ENCODE peak calls at places on chromosomes 6 and 20, in four cellular contexts. Q, A, B and H are unnamed samples.

GRCh38 chr20:44209691-44210421 is 715 bp downstream of the OSER1 start:
- DNase-seq in A (peak; percentile 35), B (peak; percentile 40), Q (peak; percentile 27), H (no peak)

GRCh38 chr6:106569444-106569843 is 59.9 kb downstream of the RTN4IP1 start:
- DNase-seq in A (peak; percentile 68), B (peak; percentile 17), Q (no peak), H (no peak)

GRCh38 chr6:33276864-33277662 is at the start of gene B3GALT4:
- DNase-seq in Q (peak; percentile 80), A (peak; percentile 68), B (peak; percentile 75), H (peak; percentile 94)

GRCh38 chr6:52925042-52925441 is 15.5 kb upstream of the GSTA3 start:
- DNase-seq in A (no peak), Q (no peak), B (no peak), H (no peak)

GRCh38 chr6:43744931-43745727 is 24.9 kb upstream of the VEGFA start:
- DNase-seq in B (no peak), Q (peak; percentile 80), A (no peak), H (no peak)

GRCh38 chr20:17642404-17643269 is 39.4 kb downstream of the RRBP1 start:
- DNase-seq in B (no peak), Q (no peak), A (no peak), H (no peak)

GRCh38 chr6:137271245-137272183 is 52.3 kb upstream of the IFNGR1 start:
- DNase-seq in Q (no peak), A (peak; percentile 63), B (peak; percentile 46), H (no peak)

GRCh38 chr20:21559305-21559704 is 45.4 kb upstream of the NKX2-2 start:
- DNase-seq in B (no peak), A (no peak), Q (no peak), H (peak; percentile 62)

GRCh38 chr6:161828355-161828754 is 554.5 kb upstream of the AGPAT4 start:
- DNase-seq in B (no peak), A (no peak), Q (no peak), H (no peak)

GRCh38 chr6:129507846-129508245 is 202.1 kb downstream of the ARHGAP18 start:
- DNase-seq in A (no peak), B (no peak), Q (no peak), H (no peak)

GRCh38 chr6:15313367-15313766 is 67.5 kb downstream of the JARID2 start:
- DNase-seq in B (no peak), Q (peak; percentile 70), A (no peak), H (no peak)

GRCh38 chr20:44717986-44718385 is 2.8 kb downstream of the CCN5 start:
- DNase-seq in B (no peak), A (no peak), Q (no peak), H (no peak)

GRCh38 chr20:10280016-10280908 is 61.6 kb downstream of the SNAP25 start:
- DNase-seq in A (peak; percentile 11), Q (no peak), B (peak; percentile 39), H (no peak)

DNA sequence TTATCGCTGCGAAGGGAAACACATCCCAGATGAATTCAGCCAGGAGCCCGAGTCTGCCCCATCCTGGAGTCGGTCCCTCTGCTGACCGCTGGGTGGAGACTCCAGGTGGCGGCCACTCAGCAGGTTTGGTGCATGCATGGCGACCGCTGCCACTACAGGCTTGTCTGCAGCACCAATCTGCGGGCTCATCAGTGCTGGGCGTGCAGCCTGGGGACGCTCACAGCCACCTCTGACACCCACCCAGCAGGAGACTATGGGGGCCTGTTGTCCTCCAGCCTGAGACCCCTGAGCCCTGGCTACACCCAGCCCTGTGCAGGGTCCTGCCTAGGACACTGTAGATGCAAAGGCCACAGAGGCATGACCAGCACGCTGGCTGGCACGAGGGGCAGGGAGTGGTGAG is 40.5 kb upstream of the GATA5 start:
- DNase-seq in B (no peak), A (no peak), Q (no peak), H (no peak)
- TF ChIP-seq CTCF in B (no peak), A (peak; percentile 2), Q (no peak), H (no peak)

GRCh38 chr6:157206359-157206815 is 116.9 kb downstream of the TMEM242 start:
- DNase-seq in Q (no peak), A (no peak), B (no peak), H (no peak)
- H3K36me3 ChIP-seq in Q (peaks cover 61% of the 10 kb centered on the region), A (peaks cover 35% of the 10 kb centered on the region), B (peaks cover 5% of the 10 kb centered on the region), H (peaks cover 21% of the 10 kb centered on the region)

GRCh38 chr6:108116781-108117426 is 42.4 kb upstream of the OSTM1 start:
- DNase-seq in B (no peak), A (no peak), Q (no peak), H (no peak)
- H3K27me3 ChIP-seq in B (peaks cover 69% of the 10 kb centered on the region), A (peaks cover 92% of the 10 kb centered on the region), Q (peaks cover 16% of the 10 kb centered on the region), H (peaks cover 4% of the 10 kb centered on the region)

GRCh38 chr20:57207251-57207650 is 59.2 kb downstream of the BMP7 start:
- DNase-seq in A (no peak), Q (no peak), B (no peak), H (no peak)
- TF ChIP-seq CTCF in A (no peak), Q (no peak), B (no peak), H (no peak)

GRCh38 chr6:132087391-132087790 is 136.2 kb upstream of the CCN2 start:
- DNase-seq in Q (no peak), A (no peak), B (peak; percentile 66), H (no peak)

GRCh38 chr6:132082421-132082820 is 131.2 kb upstream of the CCN2 start:
- DNase-seq in A (peak; percentile 34), Q (no peak), B (peak; percentile 8), H (no peak)

GRCh38 chr6:132084811-132085509 is 133.8 kb upstream of the CCN2 start:
- DNase-seq in Q (no peak), A (peak; percentile 99), B (peak; percentile 99), H (peak; percentile 6)

GRCh38 chr6:132088150-132088549 is 137.0 kb upstream of the CCN2 start:
- DNase-seq in Q (no peak), A (no peak), B (no peak), H (no peak)

DNA sequence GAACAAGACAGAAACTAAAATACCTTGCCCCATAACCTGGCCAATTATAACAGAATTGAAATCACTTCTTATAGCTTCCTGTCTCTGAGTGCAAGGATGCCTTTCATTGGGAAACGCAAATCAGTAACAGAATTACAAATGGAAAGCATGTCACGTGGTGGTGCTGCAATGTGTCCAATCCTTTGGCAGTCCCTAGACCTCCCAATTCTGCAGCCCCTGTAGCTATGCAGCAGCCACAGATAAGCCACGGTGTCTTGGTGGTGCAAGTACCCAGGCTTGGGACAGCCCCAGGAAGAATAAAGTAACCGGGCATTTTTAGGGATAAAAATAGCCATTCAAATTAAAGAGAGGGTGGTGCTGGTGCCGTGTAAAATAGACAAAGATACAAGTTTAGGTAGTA is 134.6 kb upstream of the CCN2 start:
- DNase-seq in Q (no peak), A (no peak), B (peak; percentile 20), H (no peak)
- H3K36me3 ChIP-seq in Q (no peaks in the 10 kb centered on the region), A (no peaks in the 10 kb centered on the region), B (no peaks in the 10 kb centered on the region), H (no peaks in the 10 kb centered on the region)

DNA sequence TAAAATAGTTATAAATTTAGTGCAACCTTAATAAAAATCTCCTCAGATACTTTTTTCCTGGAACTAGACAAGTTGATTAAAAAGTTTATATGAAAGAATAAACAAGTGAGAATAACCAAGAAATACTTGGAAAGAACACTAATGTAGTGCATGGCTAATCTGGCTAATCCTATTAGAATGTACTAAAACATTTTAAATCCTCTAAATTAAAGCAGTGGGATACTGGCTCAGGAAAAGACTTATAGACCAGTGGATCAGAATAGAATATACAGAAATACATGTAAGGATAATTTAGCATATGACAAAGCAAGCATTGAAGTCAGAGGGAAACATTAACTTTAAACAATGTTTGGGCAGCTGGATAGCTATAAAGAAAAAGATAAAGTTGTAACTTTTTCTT is 41.1 kb upstream of the ERVFRD-1 start:
- DNase-seq in A (no peak), B (no peak), Q (no peak), H (no peak)
- H3K27me3 ChIP-seq in A (no peaks in the 10 kb centered on the region), B (no peaks in the 10 kb centered on the region), Q (no peaks in the 10 kb centered on the region), H (no peaks in the 10 kb centered on the region)

DNA sequence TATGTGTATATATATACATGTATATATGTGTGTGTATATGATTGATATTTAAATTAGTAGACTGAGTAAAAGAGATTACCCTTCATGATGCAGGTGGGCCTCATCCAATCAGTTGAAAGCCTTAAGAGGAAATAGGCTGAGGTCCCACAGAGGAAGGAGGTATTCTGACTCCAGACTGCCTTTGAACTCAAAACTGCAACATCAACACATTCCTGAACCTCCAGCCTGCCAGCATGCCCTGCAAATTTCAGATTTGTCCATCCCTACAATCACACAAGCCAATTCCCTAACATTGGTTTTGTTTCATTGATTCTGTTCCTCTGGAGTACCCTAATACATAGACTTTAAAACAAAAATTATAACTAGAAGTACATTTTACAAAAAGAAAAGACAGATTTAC is 22.9 kb downstream of the SPINT4 start:
- DNase-seq in B (no peak), Q (no peak), A (no peak), H (no peak)
- TF ChIP-seq CTCF in B (no peak), Q (no peak), A (no peak), H (no peak)

DNA sequence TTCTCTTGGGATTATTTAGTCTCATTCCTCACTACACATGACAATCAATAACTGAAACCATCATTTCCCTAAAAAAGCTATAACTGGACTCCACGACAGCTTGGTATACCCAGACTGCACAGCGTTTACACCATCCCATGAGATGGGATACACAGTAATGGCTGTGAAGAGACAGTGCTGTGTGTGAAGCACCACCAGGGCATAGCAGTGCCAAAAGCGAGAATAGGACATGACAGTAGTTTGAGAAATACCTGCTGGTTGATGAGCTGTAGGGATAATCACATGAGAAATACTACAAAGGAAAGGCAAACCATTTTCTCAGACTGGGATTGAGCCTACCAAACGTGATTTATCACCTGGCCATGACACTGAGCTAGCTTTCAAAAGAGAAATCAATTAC is 22.4 kb upstream of the LYRM2 start:
- DNase-seq in Q (no peak), B (no peak), A (no peak), H (no peak)
- H3K36me3 ChIP-seq in Q (peaks cover 90% of the 10 kb centered on the region), B (peaks cover 6% of the 10 kb centered on the region), A (peaks cover 34% of the 10 kb centered on the region), H (peaks cover 23% of the 10 kb centered on the region)